ENCODE peak calls at places on chromosomes 6 and 20, in five cellular contexts. K is cardiac muscle cell, Z is AG09309, S is activated B cell treated with CpG ODN at 0.5 μM for 24 hours, R is osteocyte. J is an unnamed sample.

GRCh38 chr6:78347191-78347916 is 520.0 kb upstream of the IRAK1BP1 start:
- DNase-seq in K (no peak), Z (no peak), S (no peak), R (no peak), J (no peak)

GRCh38 chr20:35306931-35307517 is 14.8 kb upstream of the FAM83C start:
- DNase-seq in K (peak; percentile 83), Z (no peak), S (no peak), R (no peak), J (no peak)

GRCh38 chr6:13470240-13471140 is 16.9 kb downstream of the GFOD1 start:
- DNase-seq in K (no peak), Z (no peak), S (no peak), R (no peak), J (no peak)

GRCh38 chr6:16080204-16080603 is 48.7 kb upstream of the MYLIP start:
- DNase-seq in K (no peak), Z (no peak), S (no peak), R (no peak), J (no peak)

GRCh38 chr6:1767481-1768246 is 157.9 kb downstream of the FOXC1 start:
- DNase-seq in K (peak; percentile 91), Z (no peak), S (no peak), R (no peak), J (no peak)

GRCh38 chr6:107853226-107853625 is 29.1 kb upstream of the SCML4 start:
- DNase-seq in K (no peak), Z (no peak), S (no peak), R (no peak), J (no peak)

GRCh38 chr6:5173862-5174643 is 86.7 kb downstream of the LYRM4 start:
- DNase-seq in K (no peak), Z (no peak), S (no peak), R (no peak), J (peak; percentile 72)

GRCh38 chr6:112100561-112100960 is 13.2 kb downstream of the FAM229B start:
- DNase-seq in K (no peak), Z (no peak), S (no peak), R (no peak), J (no peak)

GRCh38 chr6:40997256-40997957 is 41.6 kb downstream of the UNC5CL start:
- DNase-seq in K (peak; percentile 15), Z (peak; percentile 20), S (no peak), R (no peak), J (no peak)

GRCh38 chr6:16163535-16164300 is 34.8 kb downstream of the MYLIP start:
- DNase-seq in K (no peak), Z (no peak), S (no peak), R (no peak), J (no peak)

GRCh38 chr6:45568626-45569025 is 190.9 kb upstream of the SUPT3H start:
- DNase-seq in K (no peak), Z (no peak), S (no peak), R (no peak), J (no peak)
- TF ChIP-seq CTCF in K (no peak), Z (no peak), S (no peak), R (no peak), J (no peak)

GRCh38 chr20:45111799-45112471 is 3.0 kb downstream of the WFDC5 start:
- DNase-seq in K (no peak), Z (no peak), S (no peak), R (no peak), J (peak; percentile 34)
- TF ChIP-seq CTCF in K (peak; percentile 53), Z (peak; percentile 41), S (no peak), R (peak; percentile 62), J (peak; percentile 16)

GRCh38 chr20:23077277-23077676 is 8.8 kb downstream of the CD93 start:
- DNase-seq in K (no peak), Z (no peak), S (no peak), R (no peak), J (no peak)

GRCh38 chr20:23079926-23080325 is 6.2 kb downstream of the CD93 start:
- DNase-seq in K (no peak), Z (no peak), S (no peak), R (no peak), J (no peak)

GRCh38 chr20:23080521-23080920 is 5.6 kb downstream of the CD93 start:
- DNase-seq in K (no peak), Z (no peak), S (no peak), R (no peak), J (no peak)

GRCh38 chr20:23078351-23078993 is 7.7 kb downstream of the CD93 start:
- DNase-seq in K (no peak), Z (no peak), S (no peak), R (no peak), J (no peak)

GRCh38 chr20:23078994-23079364 is 7.1 kb downstream of the CD93 start:
- DNase-seq in K (peak; percentile 32), Z (no peak), S (no peak), R (no peak), J (no peak)
- TF ChIP-seq CTCF in K (peak; percentile 38), Z (no peak), S (no peak), R (peak; percentile 23), J (peak; percentile 29)

GRCh38 chr6:54737247-54737646 is 109.3 kb upstream of the FAM83B start:
- DNase-seq in K (no peak), Z (no peak), S (no peak), R (no peak), J (peak; percentile 9)
- TF ChIP-seq CTCF in K (peak; percentile 17), Z (peak; percentile 17), S (no peak), R (no peak), J (peak; percentile 22)

DNA sequence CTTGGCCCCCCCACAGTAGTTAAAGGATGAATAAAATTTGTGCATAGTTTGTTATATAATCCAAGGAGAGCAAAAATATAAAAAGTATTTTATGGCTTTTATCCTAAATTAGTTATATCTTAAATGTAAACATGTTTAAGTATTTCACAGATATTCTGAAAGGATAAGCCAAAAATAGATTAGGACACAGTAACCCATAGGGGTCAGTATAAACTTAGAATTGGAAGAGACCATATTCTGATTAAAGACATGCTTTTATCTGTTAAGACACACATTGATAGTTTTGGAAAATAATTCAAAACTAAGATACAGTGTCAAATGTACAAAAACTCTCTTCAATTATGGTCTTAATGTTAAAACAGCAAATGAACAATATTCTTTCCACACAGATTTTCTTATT is 4.5 kb upstream of the SERINC1 start:
- DNase-seq in K (peak; percentile 34), Z (no peak), S (no peak), R (no peak), J (no peak)
- TF ChIP-seq CTCF in K (peak; percentile 52), Z (peak; percentile 31), S (no peak), R (peak; percentile 71), J (no peak)

GRCh38 chr6:33994198-33995045 is 151.5 kb downstream of the GRM4 start:
- DNase-seq in K (no peak), Z (no peak), S (no peak), R (no peak), J (no peak)

GRCh38 chr6:33995873-33996475 is 149.9 kb downstream of the GRM4 start:
- DNase-seq in K (no peak), Z (no peak), S (no peak), R (no peak), J (no peak)

GRCh38 chr6:33997265-33997664 is 148.6 kb downstream of the GRM4 start:
- DNase-seq in K (no peak), Z (no peak), S (no peak), R (no peak), J (no peak)

GRCh38 chr6:33993653-33994052 is 152.2 kb downstream of the GRM4 start:
- DNase-seq in K (no peak), Z (no peak), S (no peak), R (no peak), J (no peak)

GRCh38 chr6:33995046-33995872 is 150.6 kb downstream of the GRM4 start:
- DNase-seq in K (no peak), Z (no peak), S (no peak), R (no peak), J (no peak)
- TF ChIP-seq CTCF in K (no peak), Z (no peak), S (no peak), R (no peak), J (no peak)

DNA sequence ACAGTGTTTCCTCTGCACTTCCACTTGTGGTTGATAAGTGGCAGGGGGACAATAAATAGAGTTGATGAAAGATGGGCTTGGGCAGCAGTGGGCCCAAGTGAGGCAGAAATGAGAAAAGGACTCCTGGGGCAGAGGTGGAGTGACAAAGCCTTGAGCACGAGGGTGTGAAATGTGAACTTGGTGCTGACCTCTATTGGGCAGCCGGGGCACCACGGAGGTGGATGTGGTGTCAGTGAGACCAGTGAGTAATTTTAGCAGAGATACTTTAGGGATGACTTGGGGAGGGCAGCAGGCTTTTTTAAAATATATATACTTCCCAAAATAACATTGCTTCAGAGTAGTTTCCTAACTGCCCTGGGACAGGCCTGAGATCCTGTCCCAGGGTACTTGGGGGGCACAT is 30.6 kb upstream of the MYLK2 start:
- DNase-seq in K (peak; percentile 36), Z (no peak), S (no peak), R (no peak), J (no peak)
- TF ChIP-seq CTCF in K (peak; percentile 25), Z (peak; percentile 22), S (no peak), R (peak; percentile 11), J (no peak)

DNA sequence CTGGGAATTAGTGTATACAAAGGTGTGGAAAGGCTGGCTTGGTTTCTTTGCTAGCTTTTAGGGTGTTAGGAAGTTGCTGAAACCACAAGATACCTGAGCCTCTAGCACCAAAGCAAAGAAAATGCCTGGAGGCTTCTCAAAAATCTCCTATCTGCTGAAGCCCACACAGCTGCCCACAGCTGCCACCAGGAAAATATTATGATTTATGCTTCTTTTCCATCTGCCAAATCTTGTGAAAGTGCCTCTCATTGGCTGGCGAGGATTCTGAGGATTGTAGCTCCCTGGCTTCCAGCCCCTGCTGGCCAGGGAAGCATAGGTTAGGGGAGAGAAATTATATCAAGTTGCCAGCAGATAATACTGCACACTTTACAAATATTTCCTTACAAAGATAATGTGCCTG is 98.5 kb downstream of the MRPL14 start:
- DNase-seq in K (no peak), Z (no peak), S (no peak), R (no peak), J (no peak)
- TF ChIP-seq CTCF in K (peak; percentile 42), Z (peak; percentile 34), S (no peak), R (peak; percentile 34), J (no peak)

GRCh38 chr6:151276112-151276745 is 36.5 kb downstream of the AKAP12 start:
- DNase-seq in K (no peak), Z (peak; percentile 86), S (no peak), R (no peak), J (no peak)
- TF ChIP-seq CTCF in K (peak; percentile 21), Z (peak; percentile 14), S (no peak), R (peak; percentile 25), J (no peak)

GRCh38 chr6:129893513-129894098 is 32.5 kb upstream of the TMEM244 start:
- DNase-seq in K (no peak), Z (no peak), S (no peak), R (no peak), J (peak; percentile 28)
- TF ChIP-seq CTCF in K (peak; percentile 44), Z (peak; percentile 16), S (no peak), R (peak; percentile 61), J (peak; percentile 14)

J was measured in GM20000.